ENCODE peak calls at places on chromosomes 16 and 17, in four cellular contexts. One of them, this sample, is unnamed. For H3K36me3, the result is how much of the 10 kb centered on the place peaks cover.

GRCh38 chr16:14181371-14182050 is 110.4 kb downstream of the MRTFB start:
- DNase-seq in GM12878: no peak
- DNase-seq in bronchial epithelial cell: peak
- DNase-seq in tibial nerve: no peak
- DNase-seq in this sample: no peak

GRCh38 chr17:31318298-31319190 is 2.9 kb downstream of the EVI2A start:
- DNase-seq in GM12878: peak
- DNase-seq in bronchial epithelial cell: peak
- DNase-seq in tibial nerve: peak
- DNase-seq in this sample: peak

GRCh38 chr16:89815639-89816348 is 653 bp downstream of the FANCA start:
- DNase-seq in GM12878: no peak
- DNase-seq in bronchial epithelial cell: no peak
- DNase-seq in tibial nerve: no peak
- DNase-seq in this sample: peak

GRCh38 chr17:40063034-40063765 is 435 bp downstream of the THRA start:
- DNase-seq in GM12878: no peak
- DNase-seq in bronchial epithelial cell: no peak
- DNase-seq in tibial nerve: no peak
- DNase-seq in this sample: no peak

GRCh38 chr17:76107507-76107906 is 3.9 kb upstream of the EXOC7 start:
- DNase-seq in GM12878: no peak
- DNase-seq in bronchial epithelial cell: peak
- DNase-seq in tibial nerve: no peak
- DNase-seq in this sample: no peak

GRCh38 chr16:49503242-49504022 is 129.8 kb downstream of the C16orf78 start:
- DNase-seq in GM12878: no peak
- DNase-seq in bronchial epithelial cell: no peak
- DNase-seq in tibial nerve: peak
- DNase-seq in this sample: no peak

GRCh38 chr17:21283482-21284318 is 811 bp upstream of the MAP2K3 start:
- DNase-seq in GM12878: no peak
- DNase-seq in bronchial epithelial cell: peak
- DNase-seq in tibial nerve: no peak
- DNase-seq in this sample: no peak

GRCh38 chr17:64369007-64369893 is 21.4 kb downstream of the PECAM1 start:
- DNase-seq in GM12878: no peak
- DNase-seq in bronchial epithelial cell: no peak
- DNase-seq in tibial nerve: no peak
- DNase-seq in this sample: no peak

GRCh38 chr16:29898135-29898534 is 1.2 kb downstream of the SEZ6L2 start:
- DNase-seq in GM12878: no peak
- DNase-seq in bronchial epithelial cell: no peak
- DNase-seq in tibial nerve: no peak
- DNase-seq in this sample: no peak

GRCh38 chr17:77736207-77736600 is 222.3 kb upstream of the TNRC6C start:
- DNase-seq in GM12878: no peak
- DNase-seq in bronchial epithelial cell: no peak
- DNase-seq in tibial nerve: no peak
- DNase-seq in this sample: no peak

GRCh38 chr17:46837521-46837920 is 13.9 kb upstream of the WNT9B start:
- DNase-seq in GM12878: no peak
- DNase-seq in bronchial epithelial cell: no peak
- DNase-seq in tibial nerve: no peak
- DNase-seq in this sample: no peak

GRCh38 chr17:78793415-78793814 is 11.3 kb upstream of the CYTH1 start:
- DNase-seq in GM12878: no peak
- DNase-seq in bronchial epithelial cell: no peak
- DNase-seq in tibial nerve: no peak
- DNase-seq in this sample: no peak

GRCh38 chr16:52837251-52837650 is 215.4 kb downstream of the CHD9NB start:
- DNase-seq in GM12878: no peak
- DNase-seq in bronchial epithelial cell: peak
- DNase-seq in tibial nerve: no peak
- DNase-seq in this sample: no peak

GRCh38 chr16:67936876-67937605 is 391 bp upstream of the PSMB10 start:
- DNase-seq in GM12878: peak
- DNase-seq in bronchial epithelial cell: peak
- DNase-seq in tibial nerve: no peak
- DNase-seq in this sample: no peak

GRCh38 chr16:86016201-86016965 is 117.4 kb downstream of the IRF8 start:
- DNase-seq in GM12878: peak
- DNase-seq in bronchial epithelial cell: peak
- DNase-seq in tibial nerve: no peak
- DNase-seq in this sample: no peak

DNA sequence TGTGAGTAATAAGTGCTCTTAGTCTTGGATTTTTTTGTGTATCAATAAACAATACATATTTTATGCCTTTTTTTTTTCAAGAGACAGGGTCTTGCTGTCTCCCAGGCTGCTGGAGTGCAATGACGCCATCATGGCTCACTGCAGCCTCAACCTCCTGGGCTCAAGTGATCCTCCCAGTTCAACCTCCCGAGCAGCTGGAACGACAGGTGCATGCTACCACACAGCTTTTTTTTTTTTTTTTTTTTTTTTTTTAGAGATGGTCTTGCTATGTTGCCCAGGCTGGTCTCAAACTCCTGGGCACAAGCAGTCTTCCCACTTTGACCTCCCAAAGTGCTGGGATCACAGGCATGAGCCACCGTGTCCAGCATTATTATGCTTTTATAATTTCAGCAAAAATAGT is 13.0 kb downstream of the ACSF2 start:
- DNase-seq in GM12878: no peak
- DNase-seq in bronchial epithelial cell: no peak
- DNase-seq in tibial nerve: no peak
- DNase-seq in this sample: no peak
- H3K36me3 ChIP-seq in GM12878: under half
- H3K36me3 ChIP-seq in bronchial epithelial cell: under half
- H3K36me3 ChIP-seq in tibial nerve: under half
- H3K36me3 ChIP-seq in this sample: under half

DNA sequence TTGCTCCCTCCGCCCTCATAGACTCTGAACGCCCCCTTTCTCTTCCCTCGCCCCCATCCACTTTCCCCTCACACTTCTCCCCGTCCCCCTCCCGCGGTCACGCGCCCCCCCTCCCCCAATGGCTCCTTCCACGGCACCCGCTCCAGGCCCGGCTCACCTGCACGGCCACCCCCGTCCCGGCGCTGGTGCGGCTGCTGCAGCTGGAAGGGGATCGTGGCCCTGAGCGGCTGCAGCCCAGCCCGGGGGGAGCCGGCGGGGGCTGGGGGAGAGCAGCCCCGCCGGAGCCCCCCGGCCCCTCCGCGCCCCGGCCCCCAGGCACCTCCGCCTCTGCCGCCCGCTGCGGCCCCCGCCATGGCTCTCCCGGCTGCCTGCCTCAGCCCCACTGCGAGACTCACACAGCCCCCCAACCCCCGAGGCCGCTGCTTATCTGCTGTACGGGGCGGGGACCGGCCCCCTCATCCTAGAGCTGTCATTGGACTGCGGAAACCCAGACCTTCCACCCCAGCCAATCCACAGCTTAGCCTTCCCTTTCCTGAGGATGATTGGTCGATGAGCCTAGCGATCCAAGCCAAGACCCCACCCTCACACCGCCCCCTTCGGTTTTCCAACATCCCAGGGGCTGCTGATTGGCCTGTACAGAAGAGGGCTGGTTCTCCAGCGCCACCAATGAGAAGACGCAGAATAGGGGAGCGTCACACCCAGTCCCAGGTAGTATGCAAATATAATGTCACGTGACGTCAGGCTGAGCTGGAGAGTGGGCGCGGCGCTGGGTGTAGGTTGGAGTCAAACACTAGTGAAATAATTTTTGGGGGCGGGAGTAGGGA is at the start of gene FAM117A:
- DNase-seq in GM12878: peak
- DNase-seq in bronchial epithelial cell: peak
- DNase-seq in tibial nerve: peak
- DNase-seq in this sample: peak
- H3K4me3 ChIP-seq in GM12878: peak
- H3K4me3 ChIP-seq in bronchial epithelial cell: peak
- H3K4me3 ChIP-seq in tibial nerve: peak
- H3K4me3 ChIP-seq in this sample: peak

DNA sequence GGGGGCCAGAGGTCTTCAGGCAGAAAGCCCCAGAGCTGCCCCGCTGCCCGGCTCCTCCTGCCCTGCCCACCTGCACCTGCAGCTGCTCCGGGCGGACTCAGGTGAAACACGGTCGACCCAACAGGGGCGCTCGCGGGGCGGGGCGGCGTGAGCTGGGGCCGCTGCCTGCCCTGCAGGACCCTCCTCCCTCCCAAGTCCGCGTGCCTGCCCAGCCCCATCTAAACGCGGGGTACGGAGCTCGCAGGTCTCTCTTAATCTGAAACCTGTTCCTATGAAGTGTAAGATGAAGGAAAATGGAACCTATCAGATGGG is 28.1 kb downstream of the GNPTG start:
- DNase-seq in GM12878: no peak
- DNase-seq in bronchial epithelial cell: no peak
- DNase-seq in tibial nerve: no peak
- DNase-seq in this sample: peak
- TF ChIP-seq CTCF in GM12878: peak
- TF ChIP-seq CTCF in bronchial epithelial cell: no peak
- TF ChIP-seq CTCF in tibial nerve: no peak
- TF ChIP-seq CTCF in this sample: no peak

GRCh38 chr17:58094118-58094517 is 10.9 kb downstream of the DYNLL2 start:
- DNase-seq in GM12878: no peak
- DNase-seq in bronchial epithelial cell: no peak
- DNase-seq in tibial nerve: no peak
- DNase-seq in this sample: no peak
- H3K36me3 ChIP-seq in GM12878: under half
- H3K36me3 ChIP-seq in bronchial epithelial cell: under half
- H3K36me3 ChIP-seq in tibial nerve: half or more
- H3K36me3 ChIP-seq in this sample: under half

GRCh38 chr16:57514891-57515600 is 21.3 kb downstream of the CCDC102A start:
- DNase-seq in GM12878: no peak
- DNase-seq in bronchial epithelial cell: no peak
- DNase-seq in tibial nerve: no peak
- DNase-seq in this sample: no peak

GRCh38 chr16:57516176-57516725 is 20.1 kb downstream of the CCDC102A start:
- DNase-seq in GM12878: no peak
- DNase-seq in bronchial epithelial cell: no peak
- DNase-seq in tibial nerve: no peak
- DNase-seq in this sample: no peak

GRCh38 chr16:57514371-57514770 is 22.0 kb downstream of the CCDC102A start:
- DNase-seq in GM12878: no peak
- DNase-seq in bronchial epithelial cell: no peak
- DNase-seq in tibial nerve: no peak
- DNase-seq in this sample: no peak

GRCh38 chr16:57512296-57513001 is 23.9 kb downstream of the CCDC102A start:
- DNase-seq in GM12878: no peak
- DNase-seq in bronchial epithelial cell: no peak
- DNase-seq in tibial nerve: no peak
- DNase-seq in this sample: no peak

GRCh38 chr16:57513371-57514102 is 22.8 kb downstream of the CCDC102A start:
- DNase-seq in GM12878: no peak
- DNase-seq in bronchial epithelial cell: no peak
- DNase-seq in tibial nerve: no peak
- DNase-seq in this sample: no peak
- H3K4me3 ChIP-seq in GM12878: no peak
- H3K4me3 ChIP-seq in bronchial epithelial cell: no peak
- H3K4me3 ChIP-seq in tibial nerve: no peak
- H3K4me3 ChIP-seq in this sample: no peak

DNA sequence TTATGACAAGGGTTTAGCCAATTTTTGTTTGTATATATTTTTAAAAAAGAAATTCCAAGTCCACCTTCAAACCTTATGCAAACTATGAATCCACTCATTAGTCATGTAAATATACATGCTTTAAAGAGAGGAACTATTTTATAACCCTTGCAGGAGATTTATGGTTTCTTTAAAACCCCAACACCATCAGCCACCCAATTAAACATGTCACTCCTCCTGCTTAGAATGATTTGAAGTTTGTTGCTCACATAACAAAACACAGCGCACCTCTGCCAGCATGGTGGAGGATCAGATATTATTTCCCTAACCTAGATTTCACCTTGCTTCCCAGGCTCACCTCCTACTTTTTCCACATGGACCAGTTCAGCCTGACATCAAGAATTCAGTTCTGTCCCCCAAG is 170.2 kb downstream of the CDH11 start:
- DNase-seq in GM12878: no peak
- DNase-seq in bronchial epithelial cell: no peak
- DNase-seq in tibial nerve: no peak
- DNase-seq in this sample: no peak
- TF ChIP-seq CTCF in GM12878: no peak
- TF ChIP-seq CTCF in bronchial epithelial cell: no peak
- TF ChIP-seq CTCF in tibial nerve: no peak
- TF ChIP-seq CTCF in this sample: no peak

DNA sequence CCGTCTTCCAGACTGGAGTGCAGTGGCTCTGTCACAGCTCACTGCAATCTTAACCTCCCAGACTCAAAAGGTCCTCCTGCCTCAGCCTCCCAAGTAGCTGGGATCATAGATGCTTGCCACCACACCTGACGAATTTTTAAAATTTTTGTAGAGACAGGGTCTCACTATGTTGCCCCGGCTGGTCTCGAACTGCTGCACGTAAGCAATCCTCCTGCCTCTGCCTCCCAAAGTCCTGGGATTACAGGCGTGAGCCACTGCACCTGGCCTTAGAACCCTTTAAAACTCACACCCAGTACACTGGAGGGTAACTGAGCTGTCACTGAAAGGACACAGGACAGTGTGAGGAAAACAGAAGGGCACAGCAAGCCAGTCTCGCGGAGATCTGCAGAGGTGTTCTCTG is 97.6 kb upstream of the NOL11 start:
- DNase-seq in GM12878: no peak
- DNase-seq in bronchial epithelial cell: no peak
- DNase-seq in tibial nerve: no peak
- DNase-seq in this sample: no peak
- H3K36me3 ChIP-seq in GM12878: under half
- H3K36me3 ChIP-seq in bronchial epithelial cell: under half
- H3K36me3 ChIP-seq in tibial nerve: under half
- H3K36me3 ChIP-seq in this sample: under half

This sample was measured in GM06990.